ENCODE peak calls at places on chromosomes 12 and 14, in five cellular contexts. P is upper lobe of left lung; M is activated CD8-positive, alpha-beta T cell treated with anti-CD3 and anti-CD28 coated beads for 36 hours; E is chondrocyte; D is MCF 10A. W is an unnamed sample.
A peak's percentile ranks its signal among the peaks of the same experiment; 100 is the strongest.

GRCh38 chr12:72083096-72083825 is 144.6 kb downstream of the TPH2 start:
- DNase-seq in P (no peak), M (no peak), E (no peak), D (no peak), W (no peak)

GRCh38 chr12:97568336-97569180 is 106.0 kb downstream of the RMST start:
- DNase-seq in P (peak; percentile 59), M (no peak), E (no peak), D (peak; percentile 64), W (no peak)

GRCh38 chr14:42779024-42779423 is 1172.3 kb downstream of the LRFN5 start:
- DNase-seq in P (no peak), M (no peak), E (no peak), D (peak; percentile 54), W (no peak)

GRCh38 chr14:95439881-95440280 is 76.6 kb downstream of the SYNE3 start:
- DNase-seq in P (no peak), M (no peak), E (no peak), D (no peak), W (no peak)

GRCh38 chr12:95088339-95088738 is 14.9 kb upstream of the NR2C1 start:
- DNase-seq in P (no peak), M (no peak), E (no peak), D (no peak), W (no peak)

GRCh38 chr14:63448841-63449240 is 94.3 kb downstream of the PPP2R5E start:
- DNase-seq in P (no peak), M (no peak), E (no peak), D (no peak), W (no peak)

GRCh38 chr12:108691154-108691994 is 39.9 kb downstream of the CORO1C start:
- DNase-seq in P (peak; percentile 94), M (peak; percentile 95), E (peak; percentile 96), D (peak; percentile 100), W (peak; percentile 82)

GRCh38 chr12:113077057-113077858 is 20.7 kb downstream of the DTX1 start:
- DNase-seq in P (no peak), M (no peak), E (no peak), D (no peak), W (no peak)

GRCh38 chr14:99540196-99541032 is 59.2 kb downstream of the CCNK start:
- DNase-seq in P (no peak), M (no peak), E (no peak), D (no peak), W (no peak)

GRCh38 chr12:15526033-15526432 is 203.7 kb downstream of the PTPRO start:
- DNase-seq in P (no peak), M (no peak), E (no peak), D (peak; percentile 72), W (no peak)

GRCh38 chr12:15525414-15525813 is 203.1 kb downstream of the PTPRO start:
- DNase-seq in P (no peak), M (no peak), E (no peak), D (no peak), W (no peak)

GRCh38 chr12:15530361-15530760 is 208.1 kb downstream of the PTPRO start:
- DNase-seq in P (no peak), M (no peak), E (no peak), D (no peak), W (no peak)

GRCh38 chr12:15528666-15529065 is 206.4 kb downstream of the PTPRO start:
- DNase-seq in P (no peak), M (no peak), E (no peak), D (no peak), W (no peak)

DNA sequence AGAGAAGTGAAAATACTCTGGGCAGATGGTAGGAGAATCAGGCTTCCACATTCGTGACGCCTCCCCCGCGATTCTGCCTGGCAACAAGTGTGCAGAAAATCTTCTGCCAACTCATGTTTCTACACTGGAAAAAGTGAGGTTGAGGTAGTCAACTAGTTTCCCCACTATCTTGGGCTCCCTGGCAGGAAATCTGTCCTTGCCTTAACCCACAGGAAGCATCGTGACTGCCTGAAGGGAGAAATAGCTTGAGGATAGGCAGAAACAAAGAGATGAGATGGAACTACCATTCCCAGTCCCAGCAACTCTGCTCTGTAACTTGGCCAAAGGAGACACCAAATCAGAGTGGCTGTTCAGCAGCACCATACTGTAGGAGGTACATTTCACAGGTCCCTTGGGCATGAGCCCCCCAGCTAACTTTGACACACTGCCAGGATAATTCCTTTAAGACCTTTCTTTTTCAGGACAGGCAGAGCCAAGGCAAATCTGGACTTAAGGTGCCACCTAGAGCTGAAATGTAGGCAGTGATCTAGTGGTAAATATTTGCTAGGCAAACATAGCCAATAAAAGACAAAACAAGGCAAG is 205.0 kb downstream of the PTPRO start:
- DNase-seq in P (no peak), M (peak; percentile 14), E (no peak), D (peak; percentile 74), W (no peak)
- TF ChIP-seq CTCF in P (no peak), M (no peak), E (peak; percentile 49), D (peak; percentile 36), W (no peak)

GRCh38 chr14:102046337-102047278 is 40.2 kb downstream of the HSP90AA1 start:
- DNase-seq in P (peak; percentile 90), M (peak; percentile 51), E (no peak), D (peak; percentile 35), W (no peak)
- TF ChIP-seq CTCF in P (peak; percentile 13), M (no peak), E (peak; percentile 54), D (no peak), W (no peak)

GRCh38 chr14:55802986-55803431 is 223.0 kb downstream of the KTN1 start:
- DNase-seq in P (no peak), M (peak; percentile 37), E (no peak), D (peak; percentile 80), W (no peak)
- TF ChIP-seq CTCF in P (no peak), M (no peak), E (peak; percentile 30), D (peak; percentile 36), W (no peak)

DNA sequence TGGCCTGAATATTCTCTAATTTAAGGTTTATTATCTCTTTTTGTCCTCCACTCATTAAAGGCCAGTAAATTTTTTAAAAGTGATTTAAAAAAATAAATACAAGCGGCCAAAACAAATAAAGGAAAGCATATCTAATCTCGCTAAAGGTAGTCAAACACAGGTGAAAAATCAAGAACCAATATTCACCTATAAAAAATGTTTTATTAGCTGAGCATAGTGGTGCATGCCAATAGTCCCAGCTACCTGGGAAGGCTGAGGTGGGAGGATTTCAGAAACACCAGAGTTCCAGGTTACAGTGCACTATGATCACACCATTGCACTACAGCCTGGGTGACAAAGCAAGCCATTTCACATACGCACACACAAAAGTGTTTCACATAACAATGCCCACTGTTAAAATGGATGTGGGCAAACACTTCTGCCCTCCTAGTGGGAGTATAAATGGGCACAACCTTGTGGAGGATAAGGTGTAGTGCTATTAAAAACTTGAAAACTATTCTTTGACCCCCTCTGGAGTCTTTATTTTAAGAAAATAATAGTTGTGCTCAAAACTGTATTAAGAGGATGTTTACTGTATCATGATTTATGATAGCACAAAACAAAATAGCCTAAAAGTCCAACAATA is 32.7 kb upstream of the NAP1L1 start:
- DNase-seq in P (no peak), M (no peak), E (no peak), D (no peak), W (no peak)
- TF ChIP-seq CTCF in P (no peak), M (peak; percentile 24), E (peak; percentile 25), D (no peak), W (no peak)

DNA sequence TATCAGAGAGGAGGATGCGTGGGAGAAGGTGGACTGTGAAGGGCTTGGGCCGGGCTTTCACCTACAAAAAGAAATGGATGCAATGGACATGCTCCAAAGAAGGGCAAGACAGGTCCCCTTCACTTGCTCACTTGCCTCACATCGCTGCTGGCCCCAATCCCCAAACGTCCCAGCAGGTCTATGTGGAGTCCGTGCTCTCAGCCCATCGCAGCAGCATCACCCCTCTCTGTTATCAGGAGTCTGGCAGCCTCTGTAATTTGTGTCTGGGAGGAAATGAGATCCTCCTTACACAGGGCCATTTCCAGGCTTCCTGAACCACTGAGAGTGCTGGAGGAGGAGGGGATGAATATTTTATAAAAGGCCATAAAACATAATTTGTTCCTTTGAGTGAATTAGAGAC is 76.9 kb downstream of the GALNT8 start:
- DNase-seq in P (no peak), M (no peak), E (no peak), D (no peak), W (no peak)
- TF ChIP-seq CTCF in P (no peak), M (no peak), E (no peak), D (no peak), W (no peak)

GRCh38 chr14:93824076-93824475 is 35.8 kb upstream of the PRIMA1 start:
- DNase-seq in P (no peak), M (no peak), E (no peak), D (no peak), W (no peak)

GRCh38 chr14:93825235-93825553 is 36.9 kb upstream of the PRIMA1 start:
- DNase-seq in P (no peak), M (no peak), E (no peak), D (no peak), W (no peak)

GRCh38 chr14:93818857-93819256 is 30.6 kb upstream of the PRIMA1 start:
- DNase-seq in P (no peak), M (no peak), E (no peak), D (no peak), W (no peak)

GRCh38 chr14:93829839-93830481 is 41.7 kb upstream of the PRIMA1 start:
- DNase-seq in P (no peak), M (no peak), E (no peak), D (no peak), W (no peak)

GRCh38 chr14:93824518-93825234 is 36.4 kb upstream of the PRIMA1 start:
- DNase-seq in P (no peak), M (no peak), E (no peak), D (no peak), W (no peak)
- TF ChIP-seq CTCF in P (no peak), M (no peak), E (no peak), D (no peak), W (no peak)

GRCh38 chr12:20950248-20950647 is 139.7 kb downstream of the SLCO1B3 start:
- DNase-seq in P (no peak), M (no peak), E (no peak), D (peak; percentile 48), W (no peak)

GRCh38 chr12:20946732-20947131 is 136.2 kb downstream of the SLCO1B3 start:
- DNase-seq in P (no peak), M (peak; percentile 41), E (no peak), D (peak; percentile 45), W (no peak)
- TF ChIP-seq CTCF in P (no peak), M (peak; percentile 58), E (peak; percentile 80), D (peak; percentile 28), W (peak; percentile 67)

DNA sequence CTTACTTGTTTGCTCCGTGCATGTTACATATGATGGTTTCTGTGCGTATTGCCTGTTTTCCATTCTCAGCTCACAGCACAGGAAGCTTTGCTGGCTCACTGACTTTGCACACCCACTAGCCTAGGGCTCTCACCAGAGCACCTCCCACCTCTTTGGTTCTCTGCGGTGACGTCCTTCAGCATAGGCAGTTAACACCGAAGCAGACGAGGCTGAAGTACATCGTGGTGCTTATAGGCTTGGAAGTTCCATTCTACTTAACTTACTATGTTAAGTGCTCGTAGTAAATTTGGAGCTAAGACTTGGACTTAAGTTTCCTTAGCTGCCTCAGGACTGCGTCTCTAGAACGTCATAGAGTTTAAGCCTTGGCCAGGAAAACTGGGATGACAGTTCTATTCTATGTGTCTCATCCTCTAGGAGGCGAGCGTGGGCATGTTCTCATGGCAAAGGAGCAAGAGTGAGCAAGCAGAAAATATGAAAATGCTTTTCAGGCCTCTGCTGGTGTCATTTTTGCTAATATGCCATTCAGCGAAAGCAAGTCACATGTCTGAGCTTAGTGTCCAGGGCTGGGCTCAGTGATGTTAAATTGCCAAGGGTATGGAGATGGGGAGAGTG is 57.4 kb downstream of the NRXN3 start:
- DNase-seq in P (no peak), M (no peak), E (no peak), D (peak; percentile 44), W (no peak)
- TF ChIP-seq CTCF in P (no peak), M (no peak), E (no peak), D (no peak), W (no peak)

GRCh38 chr12:69779928-69780327 is 41.3 kb downstream of the RAB3IP start:
- DNase-seq in P (no peak), M (peak; percentile 10), E (no peak), D (peak; percentile 73), W (no peak)
- TF ChIP-seq CTCF in P (no peak), M (no peak), E (peak; percentile 76), D (peak; percentile 16), W (no peak)